ENCODE peak calls at places on chromosome 7, in five cellular contexts. C is cardiac fibroblast, R is foreskin fibroblast, F is spleen, K is sigmoid colon. W is an unnamed sample.

GRCh38 chr7:134513169-134513752 is 14.1 kb upstream of the AKR1B10 start:
- DNase-seq in C (peak; percentile 72), F (no peak), K (no peak), R (peak; percentile 77), W (peak; percentile 60)

GRCh38 chr7:24425664-24426063 is 141.7 kb downstream of the NPY start:
- DNase-seq in F (no peak), C (no peak), R (no peak), K (no peak), W (no peak)

GRCh38 chr7:93226310-93226709 is at the start of gene HEPACAM2:
- DNase-seq in R (no peak), K (no peak), F (no peak), C (no peak), W (no peak)

GRCh38 chr7:131628634-131629033 is 72.2 kb upstream of the PODXL start:
- DNase-seq in F (no peak), C (no peak), K (no peak), R (no peak), W (no peak)

GRCh38 chr7:91995391-91995790 is 54.7 kb downstream of the AKAP9 start:
- DNase-seq in K (no peak), C (no peak), F (no peak), R (no peak), W (no peak)

GRCh38 chr7:43572516-43573049 is 10.3 kb upstream of the STK17A start:
- DNase-seq in R (peak; percentile 99), K (peak; percentile 69), C (peak; percentile 99), F (no peak), W (peak; percentile 100)

GRCh38 chr7:2272031-2272430 is 30.0 kb downstream of the NUDT1 start:
- DNase-seq in R (no peak), K (no peak), C (no peak), F (no peak), W (no peak)

GRCh38 chr7:41568135-41568534 is 134.8 kb downstream of the INHBA start:
- DNase-seq in K (no peak), R (no peak), C (no peak), F (no peak), W (no peak)

GRCh38 chr7:117021960-117022359 is 68.7 kb downstream of the ST7 start:
- DNase-seq in R (no peak), F (no peak), C (no peak), K (no peak), W (no peak)

GRCh38 chr7:158527902-158528502 is 59.6 kb downstream of the PTPRN2 start:
- DNase-seq in F (no peak), R (no peak), K (no peak), C (no peak), W (no peak)

GRCh38 chr7:148334959-148335577 is 255.5 kb upstream of the C7orf33 start:
- DNase-seq in R (no peak), F (no peak), C (peak; percentile 39), K (no peak), W (peak; percentile 95)

GRCh38 chr7:101299511-101300464 is 21.8 kb downstream of the IFT22 start:
- DNase-seq in K (no peak), R (no peak), F (no peak), C (no peak), W (no peak)
- H3K4me3 ChIP-seq in K (no peak overlapping the region), R (no peak overlapping the region), F (no peak overlapping the region), C (no peak overlapping the region), W (peak overlapping the region; percentile 20)

GRCh38 chr7:47572939-47573757 is 8.8 kb downstream of the TNS3 start:
- DNase-seq in C (no peak), K (no peak), F (no peak), R (no peak), W (no peak)

GRCh38 chr7:47573758-47574472 is 8.0 kb downstream of the TNS3 start:
- DNase-seq in R (peak; percentile 93), F (no peak), C (peak; percentile 74), K (no peak), W (peak; percentile 81)

GRCh38 chr7:47570649-47571050 is 11.3 kb downstream of the TNS3 start:
- DNase-seq in F (no peak), C (peak; percentile 88), R (peak; percentile 61), K (peak; percentile 88), W (no peak)

GRCh38 chr7:47571355-47572100 is 10.4 kb downstream of the TNS3 start:
- DNase-seq in F (peak; percentile 92), R (peak; percentile 95), C (peak; percentile 92), K (peak; percentile 84), W (peak; percentile 53)

DNA sequence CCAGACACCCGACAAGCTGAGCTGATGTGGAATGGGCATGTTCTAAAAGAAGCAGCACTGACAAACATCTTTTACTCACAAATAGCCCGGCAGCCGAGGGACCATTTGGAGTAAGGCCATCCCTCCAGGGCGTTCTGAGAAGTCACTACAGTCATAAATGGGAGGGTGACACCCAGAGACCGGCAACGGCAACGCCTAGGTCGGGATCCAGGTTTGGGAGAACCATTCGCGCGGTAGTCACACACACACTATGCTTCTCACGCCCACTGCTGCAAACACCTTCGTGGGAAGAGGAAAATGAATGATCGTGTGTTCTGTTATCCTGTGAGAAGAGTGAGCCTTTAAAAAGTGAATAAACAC is 9.8 kb downstream of the TNS3 start:
- DNase-seq in F (no peak), R (peak; percentile 72), K (no peak), C (no peak), W (no peak)
- H3K4me3 ChIP-seq in F (no peak overlapping the region), R (peak overlapping the region; percentile 6), K (no peak overlapping the region), C (no peak overlapping the region), W (no peak overlapping the region)

GRCh38 chr7:102872460-102872859 is 40.3 kb upstream of the LRRC17 start:
- DNase-seq in R (peak; percentile 91), K (no peak), C (peak; percentile 84), F (no peak), W (peak; percentile 94)
- H3K4me3 ChIP-seq in R (no peak overlapping the region), K (no peak overlapping the region), C (no peak overlapping the region), F (no peak overlapping the region), W (no peak overlapping the region)

GRCh38 chr7:31957090-31957720 is 113.0 kb downstream of the PDE1C start:
- DNase-seq in R (peak; percentile 9), K (no peak), C (no peak), F (no peak), W (peak; percentile 26)
- H3K4me3 ChIP-seq in R (no peak overlapping the region), K (no peak overlapping the region), C (no peak overlapping the region), F (no peak overlapping the region), W (no peak overlapping the region)

GRCh38 chr7:151028948-151029501 is 775 bp downstream of the ABCB8 start:
- DNase-seq in F (no peak), R (no peak), C (no peak), K (no peak), W (no peak)

GRCh38 chr7:151023211-151023610 is 1.1 kb downstream of the ATG9B start:
- DNase-seq in F (no peak), R (no peak), C (no peak), K (no peak), W (no peak)

GRCh38 chr7:151024435-151025056 is at the start of gene ATG9B:
- DNase-seq in K (no peak), R (no peak), C (no peak), F (no peak), W (peak; percentile 42)

GRCh38 chr7:151028131-151028947 is at the start of gene ABCB8:
- DNase-seq in C (peak; percentile 100), K (peak; percentile 99), F (peak; percentile 98), R (peak; percentile 99), W (peak; percentile 98)

GRCh38 chr7:151025924-151026671 is 1.8 kb upstream of the ATG9B start:
- DNase-seq in F (no peak), K (no peak), R (peak; percentile 56), C (no peak), W (peak; percentile 86)
- H3K4me3 ChIP-seq in F (no peak overlapping the region), K (no peak overlapping the region), R (no peak overlapping the region), C (no peak overlapping the region), W (no peak overlapping the region)